ENCODE peak calls at places on chromosomes 1 and 21, in eight cellular contexts. G, U, C, P, L, Z, K and W are unnamed samples.

GRCh38 chr1:62068978-62069377 is 125.7 kb upstream of the L1TD1 start:
- DNase-seq in C (no peak), P (no peak), U (no peak), G (no peak), Z (no peak), K (no peak), L (no peak), W (no peak)

GRCh38 chr1:113940365-113941244 is 11.5 kb downstream of the HIPK1 start:
- DNase-seq in G (no peak), K (no peak), U (no peak), C (no peak), P (no peak), L (no peak), Z (no peak), W (no peak)

GRCh38 chr1:158283965-158284364 is 5.8 kb upstream of the CD1C start:
- DNase-seq in C (no peak), G (no peak), K (no peak), Z (no peak), L (no peak), P (no peak), U (no peak), W (no peak)

GRCh38 chr1:2554621-2555387 is 1.4 kb upstream of the TNFRSF14 start:
- DNase-seq in U (no peak), K (peak), Z (no peak), G (no peak), L (no peak), P (no peak), C (no peak), W (no peak)

GRCh38 chr1:116002781-116003455 is 26.6 kb downstream of the SLC22A15 start:
- DNase-seq in U (no peak), G (peak), C (peak), L (peak), K (no peak), P (no peak), Z (no peak), W (peak)

GRCh38 chr1:2205191-2205952 is 10.8 kb upstream of the FAAP20 start:
- DNase-seq in U (peak), L (peak), K (peak), P (peak), Z (peak), G (peak), C (peak), W (peak)

GRCh38 chr1:9822897-9823692 is 670 bp downstream of the CLSTN1 start:
- DNase-seq in U (no peak), Z (peak), L (peak), C (peak), P (no peak), G (peak), K (peak), W (no peak)

GRCh38 chr1:1337793-1338147 is 6.7 kb downstream of the TAS1R3 start:
- DNase-seq in P (no peak), G (no peak), L (no peak), Z (no peak), C (no peak), U (no peak), K (no peak), W (no peak)

GRCh38 chr1:227793948-227794812 is 21.3 kb upstream of the PRSS38 start:
- DNase-seq in L (no peak), K (no peak), G (no peak), C (no peak), U (no peak), P (peak), Z (peak), W (no peak)

GRCh38 chr1:109385417-109385816 is 12.3 kb downstream of the SORT1 start:
- DNase-seq in G (no peak), L (peak), Z (no peak), U (no peak), C (peak), K (no peak), P (no peak), W (no peak)

GRCh38 chr1:171494086-171494485 is 8.8 kb downstream of the PRRC2C start:
- DNase-seq in L (no peak), U (no peak), G (no peak), K (no peak), Z (no peak), P (no peak), C (no peak), W (no peak)

GRCh38 chr1:25068829-25069228 is 138.8 kb upstream of the RUNX3 start:
- DNase-seq in Z (no peak), L (no peak), P (no peak), G (no peak), C (no peak), U (no peak), K (peak), W (no peak)

GRCh38 chr1:75673399-75673798 is 51.1 kb upstream of the ACADM start:
- DNase-seq in Z (no peak), L (no peak), K (no peak), G (no peak), P (no peak), U (no peak), C (no peak), W (no peak)

GRCh38 chr1:230292739-230293720 is 133.1 kb downstream of the PGBD5 start:
- DNase-seq in U (no peak), G (no peak), K (peak), L (no peak), Z (no peak), C (no peak), P (no peak), W (no peak)

GRCh38 chr1:159786465-159786864 is 5.7 kb downstream of the DUSP23 start:
- DNase-seq in P (no peak), K (no peak), U (no peak), L (no peak), G (no peak), Z (no peak), C (no peak), W (no peak)

GRCh38 chr21:45082715-45083114 is 8.3 kb downstream of the ADARB1 start:
- DNase-seq in U (no peak), L (no peak), P (no peak), K (no peak), Z (no peak), C (no peak), G (no peak), W (no peak)

GRCh38 chr1:76124196-76124595 is 49.6 kb downstream of the ST6GALNAC3 start:
- DNase-seq in G (no peak), P (no peak), Z (no peak), L (no peak), C (no peak), U (no peak), K (no peak), W (no peak)

GRCh38 chr1:42145190-42145716 is 8.0 kb upstream of the GUCA2B start:
- DNase-seq in K (no peak), L (no peak), U (no peak), Z (no peak), G (no peak), P (no peak), C (no peak), W (no peak)

GRCh38 chr21:34890724-34891609 is 158.1 kb downstream of the RUNX1 start:
- DNase-seq in Z (no peak), G (no peak), C (peak), K (no peak), P (no peak), L (no peak), U (no peak), W (no peak)

GRCh38 chr1:117793396-117793795 is 136.0 kb downstream of the GDAP2 start:
- DNase-seq in L (no peak), C (no peak), K (no peak), G (no peak), P (no peak), U (no peak), Z (no peak), W (no peak)

GRCh38 chr1:172654535-172654934 is 4.4 kb upstream of the FASLG start:
- DNase-seq in L (no peak), C (no peak), K (no peak), G (no peak), U (no peak), Z (no peak), P (peak), W (no peak)

GRCh38 chr1:241706967-241707366 is 54.9 kb downstream of the WDR64 start:
- DNase-seq in G (no peak), C (no peak), Z (no peak), L (no peak), P (peak), U (no peak), K (no peak), W (no peak)

GRCh38 chr1:47680815-47681475 is 243.1 kb downstream of the FOXD2 start:
- DNase-seq in L (no peak), G (no peak), U (no peak), P (no peak), C (no peak), Z (no peak), K (no peak), W (no peak)

GRCh38 chr1:41582351-41582750 is 97.9 kb upstream of the EDN2 start:
- DNase-seq in L (no peak), K (no peak), U (no peak), G (no peak), C (no peak), P (no peak), Z (no peak), W (no peak)

GRCh38 chr1:205934788-205935187 is 8.5 kb downstream of the SLC26A9 start:
- DNase-seq in G (no peak), C (no peak), K (no peak), P (no peak), U (no peak), Z (no peak), L (no peak), W (no peak)

GRCh38 chr1:17286646-17287045 is 21.4 kb upstream of the PADI4 start:
- DNase-seq in U (no peak), G (no peak), Z (no peak), K (no peak), C (no peak), L (no peak), P (no peak), W (no peak)

GRCh38 chr1:151146416-151147131 is at the start of gene SEMA6C:
- DNase-seq in L (peak), C (peak), P (peak), K (peak), U (peak), Z (peak), G (peak), W (peak)

GRCh38 chr1:233412812-233413211 is 85.3 kb downstream of the MAP3K21 start:
- DNase-seq in K (no peak), Z (no peak), C (no peak), U (no peak), P (no peak), G (no peak), L (no peak), W (no peak)

GRCh38 chr1:5947978-5948680 is 44.1 kb downstream of the NPHP4 start:
- DNase-seq in K (no peak), Z (no peak), P (no peak), L (no peak), G (no peak), C (no peak), U (no peak), W (no peak)

GRCh38 chr1:53552981-53553733 is 94.0 kb downstream of the DMRTB1 start:
- DNase-seq in P (no peak), Z (no peak), G (no peak), U (no peak), L (no peak), K (no peak), C (no peak), W (no peak)

GRCh38 chr1:217660353-217661062 is 29.4 kb downstream of the SPATA17 start:
- DNase-seq in L (no peak), U (no peak), K (peak), G (no peak), Z (peak), C (peak), P (peak), W (no peak)

GRCh38 chr1:29425656-29426055 is 189.3 kb downstream of the PTPRU start:
- DNase-seq in L (no peak), U (no peak), P (no peak), Z (no peak), K (no peak), C (no peak), G (no peak), W (no peak)

GRCh38 chr1:160834945-160835565 is 27.6 kb downstream of the CD244 start:
- DNase-seq in K (peak), C (no peak), Z (peak), G (no peak), P (peak), U (peak), L (no peak), W (no peak)